ENCODE peak calls at places on chromosomes 16 and 17, in seven cellular contexts. H is DMS 273 treated with DMSO at 0.1 percent for 48 hours; S is LoVo; U is NCI-H774; W is COR-L47; L is T1000; B is activated CD8-positive, alpha-beta memory T cell treated with anti-CD3 and anti-CD28 coated beads, Interleukin-2, amount 50 U/mL, for 4 hours. F is an unnamed sample.

GRCh38 chr17:69874220-69874670 is 200.8 kb upstream of the KCNJ16 start:
- DNase-seq in H (no peak), S (no peak), U (no peak), W (no peak), L (peak), B (no peak), F (peak)

GRCh38 chr16:3652373-3653037 is 2.0 kb upstream of the DNASE1 start:
- DNase-seq in H (peak), S (no peak), U (no peak), W (no peak), L (no peak), B (peak), F (no peak)

GRCh38 chr17:9451919-9452318 is 123.7 kb downstream of the STX8 start:
- DNase-seq in H (no peak), S (peak), U (no peak), W (no peak), L (no peak), B (no peak), F (no peak)

GRCh38 chr17:29561541-29562517 is 5.0 kb downstream of the ABHD15 start:
- DNase-seq in H (no peak), S (no peak), U (no peak), W (no peak), L (no peak), B (peak), F (no peak)

GRCh38 chr17:59756236-59756818 is 48.9 kb downstream of the VMP1 start:
- DNase-seq in H (no peak), S (peak), U (no peak), W (no peak), L (no peak), B (no peak), F (peak)

GRCh38 chr17:38704645-38705522 is at the start of gene MLLT6:
- DNase-seq in H (peak), S (peak), U (peak), W (peak), L (peak), B (peak), F (peak)

GRCh38 chr16:82379601-82380000 is 209.6 kb upstream of the MPHOSPH6 start:
- DNase-seq in H (no peak), S (no peak), U (no peak), W (no peak), L (no peak), B (no peak), F (no peak)

GRCh38 chr17:142102-142661 is 4.8 kb downstream of the SCGB1C2 start:
- DNase-seq in H (no peak), S (no peak), U (no peak), W (no peak), L (peak), B (peak), F (no peak)

GRCh38 chr17:66790476-66791061 is 44.3 kb upstream of the CACNG5 start:
- DNase-seq in H (no peak), S (no peak), U (no peak), W (no peak), L (no peak), B (no peak), F (no peak)

GRCh38 chr17:35069311-35069710 is 5.8 kb upstream of the RFFL start:
- DNase-seq in H (no peak), S (no peak), U (no peak), W (no peak), L (no peak), B (no peak), F (peak)